ENCODE peak calls at places on chromosomes 13 and 19, in seven cellular contexts. F, W, J, V, T, K and B are unnamed samples. For H3K27me3, the result is how much of the 10 kb centered on the place peaks cover.

GRCh38 chr19:35115538-35115951 is at the start of gene FXYD3:
- DNase-seq in F (no peak), W (no peak), J (no peak), V (no peak), T (no peak), K (no peak), B (no peak)

GRCh38 chr13:90519157-90519556 is 828.3 kb upstream of the MIR17HG start:
- DNase-seq in F (no peak), W (no peak), J (no peak), V (no peak), T (peak), K (no peak), B (no peak)

GRCh38 chr19:49585023-49585422 is 3.9 kb downstream of the PRRG2 start:
- DNase-seq in F (no peak), W (no peak), J (no peak), V (no peak), T (no peak), K (no peak), B (no peak)

GRCh38 chr13:72953391-72953960 is 105.3 kb upstream of the KLF5 start:
- DNase-seq in F (no peak), W (no peak), J (peak), V (no peak), T (no peak), K (no peak), B (no peak)

GRCh38 chr13:85724554-85725432 is 74.4 kb downstream of the SLITRK6 start:
- DNase-seq in F (no peak), W (no peak), J (no peak), V (no peak), T (no peak), K (no peak), B (no peak)

GRCh38 chr13:30905932-30906383 is at the start of gene MEDAG:
- DNase-seq in F (peak), W (no peak), J (peak), V (peak), T (no peak), K (peak), B (peak)

GRCh38 chr13:112744306-112745021 is 54.6 kb downstream of the ATP11A start:
- DNase-seq in F (no peak), W (no peak), J (no peak), V (no peak), T (peak), K (peak), B (no peak)

GRCh38 chr13:91174886-91175501 is 172.5 kb upstream of the MIR17HG start:
- DNase-seq in F (no peak), W (no peak), J (peak), V (no peak), T (no peak), K (no peak), B (no peak)

GRCh38 chr13:66425741-66426140 is 804.4 kb downstream of the PCDH9 start:
- DNase-seq in F (no peak), W (no peak), J (no peak), V (no peak), T (no peak), K (peak), B (no peak)

GRCh38 chr19:3397266-3398022 is 31.1 kb downstream of the NFIC start:
- DNase-seq in F (peak), W (peak), J (peak), V (no peak), T (no peak), K (peak), B (no peak)

GRCh38 chr19:23554548-23554947 is 132.5 kb downstream of the ZNF675 start:
- DNase-seq in F (no peak), W (no peak), J (no peak), V (no peak), T (no peak), K (no peak), B (no peak)

GRCh38 chr19:35141627-35142401 is 1.2 kb upstream of the FXYD7 start:
- DNase-seq in F (no peak), W (no peak), J (no peak), V (no peak), T (no peak), K (no peak), B (no peak)

GRCh38 chr19:40607311-40607871 is 6.2 kb downstream of the LTBP4 start:
- DNase-seq in F (no peak), W (no peak), J (no peak), V (no peak), T (no peak), K (no peak), B (no peak)

GRCh38 chr13:23541221-23541620 is 29.0 kb upstream of the TNFRSF19 start:
- DNase-seq in F (no peak), W (no peak), J (no peak), V (no peak), T (no peak), K (no peak), B (no peak)

GRCh38 chr19:39498262-39499081 is at the start of gene DLL3:
- DNase-seq in F (no peak), W (no peak), J (no peak), V (no peak), T (no peak), K (peak), B (no peak)

GRCh38 chr13:77555246-77555645 is 19.7 kb downstream of the SCEL start:
- DNase-seq in F (no peak), W (no peak), J (no peak), V (no peak), T (no peak), K (no peak), B (no peak)

GRCh38 chr19:38899447-38900219 is at the start of the genes NFKBIB and SIRT2:
- DNase-seq in F (peak), W (peak), J (peak), V (peak), T (peak), K (peak), B (peak)

GRCh38 chr13:66329988-66330429 is 900.1 kb downstream of the PCDH9 start:
- DNase-seq in F (no peak), W (no peak), J (no peak), V (no peak), T (no peak), K (peak), B (no peak)

GRCh38 chr13:66803759-66804456 is 426.2 kb downstream of the PCDH9 start:
- DNase-seq in F (no peak), W (no peak), J (no peak), V (no peak), T (no peak), K (peak), B (peak)

GRCh38 chr13:113176822-113177221 is 18.4 kb downstream of the PROZ start:
- DNase-seq in F (no peak), W (no peak), J (no peak), V (no peak), T (no peak), K (no peak), B (no peak)

GRCh38 chr13:40651866-40652587 is 14.4 kb downstream of the FOXO1 start:
- DNase-seq in F (no peak), W (no peak), J (no peak), V (no peak), T (no peak), K (no peak), B (no peak)

GRCh38 chr13:109684836-109685602 is 101.4 kb downstream of the IRS2 start:
- DNase-seq in F (peak), W (no peak), J (no peak), V (no peak), T (no peak), K (no peak), B (no peak)

GRCh38 chr19:34306213-34306661 is 51.9 kb downstream of the GARRE1 start:
- DNase-seq in F (no peak), W (no peak), J (no peak), V (no peak), T (no peak), K (no peak), B (no peak)

GRCh38 chr13:35014606-35015005 is 72.5 kb downstream of the NBEA start:
- DNase-seq in F (no peak), W (no peak), J (no peak), V (no peak), T (peak), K (no peak), B (no peak)

GRCh38 chr13:73258396-73258795 is 199.6 kb downstream of the KLF5 start:
- DNase-seq in F (no peak), W (no peak), J (no peak), V (no peak), T (no peak), K (no peak), B (no peak)

GRCh38 chr19:925912-926594 is at the start of gene ARID3A:
- DNase-seq in F (peak), W (no peak), J (no peak), V (no peak), T (peak), K (peak), B (no peak)

GRCh38 chr13:89925107-89925506 is 1422.4 kb upstream of the MIR17HG start:
- DNase-seq in F (no peak), W (peak), J (no peak), V (no peak), T (no peak), K (no peak), B (peak)

GRCh38 chr13:42865703-42866102 is 84.3 kb downstream of the FAM216B start:
- DNase-seq in F (no peak), W (no peak), J (no peak), V (no peak), T (no peak), K (no peak), B (no peak)

GRCh38 chr19:13052447-13053232 is 50.0 kb downstream of the LYL1 start:
- DNase-seq in F (no peak), W (no peak), J (peak), V (no peak), T (no peak), K (no peak), B (no peak)
- H3K27me3 ChIP-seq in F (under half), W (under half), J (under half), V (under half), T (under half), K (under half), B (under half)

GRCh38 chr13:111595791-111596190 is 275.3 kb downstream of the TEX29 start:
- DNase-seq in F (no peak), W (no peak), J (no peak), V (no peak), T (no peak), K (no peak), B (no peak)
- H3K27me3 ChIP-seq in F (under half), W (under half), J (under half), V (under half), T (under half), K (under half), B (under half)

GRCh38 chr13:101915755-101916107 is 463.3 kb downstream of the ITGBL1 start:
- DNase-seq in F (no peak), W (no peak), J (no peak), V (no peak), T (no peak), K (no peak), B (no peak)
- H3K27me3 ChIP-seq in F (half or more), W (under half), J (under half), V (under half), T (under half), K (under half), B (half or more)

GRCh38 chr13:26758496-26759155 is 2.0 kb downstream of the GPR12 start:
- DNase-seq in F (no peak), W (no peak), J (no peak), V (no peak), T (no peak), K (no peak), B (no peak)
- H3K27me3 ChIP-seq in F (half or more), W (half or more), J (half or more), V (under half), T (under half), K (half or more), B (half or more)

GRCh38 chr19:28549680-28550277 is 663.2 kb downstream of the UQCRFS1 start:
- DNase-seq in F (no peak), W (no peak), J (no peak), V (no peak), T (no peak), K (no peak), B (no peak)
- H3K27me3 ChIP-seq in F (under half), W (under half), J (under half), V (under half), T (under half), K (under half), B (under half)

GRCh38 chr19:41918095-41918494 is 10.2 kb downstream of the ERFL start:
- DNase-seq in F (no peak), W (no peak), J (no peak), V (no peak), T (no peak), K (no peak), B (no peak)
- H3K27me3 ChIP-seq in F (half or more), W (under half), J (half or more), V (half or more), T (under half), K (half or more), B (under half)